ENCODE peak calls at places on chromosomes 7 and 10, in seven cellular contexts. K is IMR-90, F is D341Med, R is GM03348, Y is T-helper 2 cell, P is NCI-H2107, S is glutamatergic neuron. J is an unnamed sample.

GRCh38 chr7:155864991-155865690 is 52.9 kb upstream of the SHH start:
- DNase-seq in R (no peak), P (no peak), S (no peak), K (no peak), Y (no peak), F (no peak), J (no peak)

GRCh38 chr7:121634356-121634755 is 238.2 kb upstream of the FAM3C start:
- DNase-seq in P (no peak), R (no peak), Y (no peak), K (no peak), F (no peak), S (no peak), J (peak; percentile 22)

GRCh38 chr7:44189286-44189992 is at the start of gene GCK:
- DNase-seq in S (peak; percentile 24), R (no peak), P (no peak), F (no peak), Y (no peak), K (no peak), J (no peak)

GRCh38 chr10:78976825-78977760 is 91.7 kb upstream of the ZMIZ1 start:
- DNase-seq in F (no peak), S (no peak), Y (no peak), P (no peak), R (no peak), K (no peak), J (no peak)

GRCh38 chr7:31333301-31333700 is 7.2 kb downstream of the NEUROD6 start:
- DNase-seq in P (no peak), Y (no peak), K (no peak), S (no peak), F (no peak), R (no peak), J (no peak)

GRCh38 chr7:131090188-131090587 is 237.5 kb upstream of the MKLN1 start:
- DNase-seq in S (no peak), F (no peak), K (no peak), R (no peak), P (no peak), Y (no peak), J (no peak)

GRCh38 chr10:35821339-35821911 is 179.3 kb upstream of the FZD8 start:
- DNase-seq in R (no peak), P (no peak), Y (no peak), S (no peak), F (no peak), K (no peak), J (no peak)

GRCh38 chr7:90597879-90598278 is 1.8 kb downstream of the CDK14 start:
- DNase-seq in K (no peak), R (peak; percentile 23), Y (no peak), S (no peak), F (no peak), P (no peak), J (no peak)

GRCh38 chr7:249979-250378 is 40.0 kb upstream of the FOXL3 start:
- DNase-seq in F (no peak), P (no peak), R (no peak), K (no peak), Y (no peak), S (no peak), J (no peak)

GRCh38 chr7:117401293-117402002 is 25.8 kb downstream of the ASZ1 start:
- DNase-seq in K (peak; percentile 18), S (no peak), Y (no peak), P (no peak), F (no peak), R (peak; percentile 6), J (no peak)

GRCh38 chr10:92839191-92840085 is 8.9 kb upstream of the EXOC6 start:
- DNase-seq in R (no peak), P (no peak), S (peak; percentile 80), F (peak; percentile 50), K (peak; percentile 91), Y (peak; percentile 24), J (no peak)

GRCh38 chr10:7133270-7133669 is 277.6 kb downstream of the SFMBT2 start:
- DNase-seq in Y (no peak), R (no peak), S (no peak), F (no peak), K (no peak), P (no peak), J (no peak)

GRCh38 chr10:78736926-78737618 is 331.7 kb upstream of the ZMIZ1 start:
- DNase-seq in S (no peak), Y (no peak), P (no peak), R (no peak), K (no peak), F (no peak), J (no peak)

GRCh38 chr10:125283191-125283590 is 122.8 kb upstream of the CTBP2 start:
- DNase-seq in F (no peak), S (peak; percentile 28), K (no peak), P (no peak), R (no peak), Y (no peak), J (no peak)

GRCh38 chr10:47025540-47026300 is 114.5 kb downstream of the PTPN20 start:
- DNase-seq in F (no peak), R (peak; percentile 94), K (peak; percentile 72), S (no peak), Y (no peak), P (no peak), J (no peak)

GRCh38 chr7:139482662-139483466 is 609 bp downstream of the KLRG2 start:
- DNase-seq in K (no peak), F (peak; percentile 75), Y (no peak), P (no peak), R (peak; percentile 60), S (peak; percentile 57), J (no peak)

GRCh38 chr7:148722340-148723165 is 23.9 kb downstream of the CUL1 start:
- DNase-seq in R (no peak), F (no peak), Y (no peak), K (no peak), S (no peak), P (no peak), J (no peak)

GRCh38 chr10:104128214-104128613 is 6.2 kb downstream of the SFR1 start:
- DNase-seq in S (no peak), R (no peak), P (no peak), K (peak; percentile 41), Y (no peak), F (no peak), J (no peak)

GRCh38 chr10:69139961-69140360 is 16.0 kb downstream of the VPS26A start:
- DNase-seq in K (no peak), P (no peak), F (no peak), Y (no peak), R (no peak), S (no peak), J (no peak)

GRCh38 chr7:47697533-47697932 is 115.6 kb upstream of the TNS3 start:
- DNase-seq in Y (no peak), K (no peak), P (no peak), R (no peak), S (no peak), F (no peak), J (no peak)

GRCh38 chr7:43565786-43566185 is 17.1 kb upstream of the STK17A start:
- DNase-seq in S (no peak), Y (no peak), F (no peak), K (peak; percentile 37), R (peak; percentile 37), P (no peak), J (no peak)

GRCh38 chr7:14666304-14666703 is 236.2 kb downstream of the DGKB start:
- DNase-seq in F (no peak), R (no peak), P (no peak), K (no peak), S (no peak), Y (no peak), J (no peak)

GRCh38 chr10:34290412-34291082 is 524.5 kb downstream of the PARD3 start:
- DNase-seq in P (no peak), F (no peak), Y (no peak), K (peak; percentile 87), R (peak; percentile 42), S (no peak), J (no peak)

GRCh38 chr7:147498081-147498480 is 1092.5 kb upstream of the C7orf33 start:
- DNase-seq in P (no peak), K (peak; percentile 21), R (no peak), S (no peak), Y (no peak), F (no peak), J (no peak)

GRCh38 chr10:76874151-76874550 is 763.5 kb downstream of the KCNMA1 start:
- DNase-seq in P (no peak), Y (no peak), R (peak; percentile 50), K (no peak), S (no peak), F (no peak), J (no peak)

GRCh38 chr7:93757421-93757820 is 133.1 kb downstream of the TFPI2 start:
- DNase-seq in S (no peak), F (no peak), K (no peak), P (no peak), R (no peak), Y (no peak), J (no peak)